ENCODE peak calls at places on chromosomes 16 and 17, in seven cellular contexts. One of them, this sample, is unnamed. For H3K4me1, the result is how much of the 10 kb centered on the place peaks cover.

GRCh38 chr17:79925242-79925957 is 86.2 kb upstream of the CBX4 start:
- DNase-seq in breast epithelium: peak
- DNase-seq in prostate gland: peak
- DNase-seq in tibial nerve: no peak
- DNase-seq in body of pancreas: peak
- DNase-seq in sigmoid colon: no peak
- DNase-seq in stomach: peak
- DNase-seq in this sample: no peak

GRCh38 chr16:83365166-83365565 is 442.6 kb upstream of the HSBP1 start:
- DNase-seq in breast epithelium: no peak
- DNase-seq in prostate gland: no peak
- DNase-seq in tibial nerve: no peak
- DNase-seq in body of pancreas: no peak
- DNase-seq in sigmoid colon: no peak
- DNase-seq in stomach: no peak
- DNase-seq in this sample: no peak

GRCh38 chr16:67923414-67924127 is 8.1 kb downstream of the CTRL start:
- DNase-seq in breast epithelium: peak
- DNase-seq in prostate gland: peak
- DNase-seq in tibial nerve: no peak
- DNase-seq in body of pancreas: peak
- DNase-seq in sigmoid colon: no peak
- DNase-seq in stomach: no peak
- DNase-seq in this sample: no peak

GRCh38 chr17:64226132-64226531 is 36.9 kb downstream of the TEX2 start:
- DNase-seq in breast epithelium: no peak
- DNase-seq in prostate gland: no peak
- DNase-seq in tibial nerve: no peak
- DNase-seq in body of pancreas: no peak
- DNase-seq in sigmoid colon: no peak
- DNase-seq in stomach: no peak
- DNase-seq in this sample: no peak

GRCh38 chr16:48180868-48181480 is 25.2 kb upstream of the ABCC12 start:
- DNase-seq in breast epithelium: no peak
- DNase-seq in prostate gland: no peak
- DNase-seq in tibial nerve: no peak
- DNase-seq in body of pancreas: no peak
- DNase-seq in sigmoid colon: peak
- DNase-seq in stomach: no peak
- DNase-seq in this sample: no peak

GRCh38 chr17:48344241-48344640 is 85.8 kb downstream of the SKAP1 start:
- DNase-seq in breast epithelium: no peak
- DNase-seq in prostate gland: no peak
- DNase-seq in tibial nerve: no peak
- DNase-seq in body of pancreas: no peak
- DNase-seq in sigmoid colon: no peak
- DNase-seq in stomach: no peak
- DNase-seq in this sample: no peak

GRCh38 chr16:3050487-3050886 is 4.1 kb downstream of the MMP25 start:
- DNase-seq in breast epithelium: no peak
- DNase-seq in prostate gland: no peak
- DNase-seq in tibial nerve: no peak
- DNase-seq in body of pancreas: no peak
- DNase-seq in sigmoid colon: no peak
- DNase-seq in stomach: no peak
- DNase-seq in this sample: no peak

GRCh38 chr17:33463887-33464286 is 170.8 kb upstream of the ASIC2 start:
- DNase-seq in breast epithelium: no peak
- DNase-seq in prostate gland: no peak
- DNase-seq in tibial nerve: no peak
- DNase-seq in body of pancreas: no peak
- DNase-seq in sigmoid colon: no peak
- DNase-seq in stomach: no peak
- DNase-seq in this sample: no peak

GRCh38 chr16:1194665-1195392 is 30.2 kb downstream of the TPSG1 start:
- DNase-seq in breast epithelium: no peak
- DNase-seq in prostate gland: no peak
- DNase-seq in tibial nerve: no peak
- DNase-seq in body of pancreas: peak
- DNase-seq in sigmoid colon: no peak
- DNase-seq in stomach: no peak
- DNase-seq in this sample: no peak

GRCh38 chr16:23182675-23183485 is at the start of gene SCNN1G:
- DNase-seq in breast epithelium: no peak
- DNase-seq in prostate gland: no peak
- DNase-seq in tibial nerve: no peak
- DNase-seq in body of pancreas: no peak
- DNase-seq in sigmoid colon: no peak
- DNase-seq in stomach: peak
- DNase-seq in this sample: no peak

GRCh38 chr17:60641810-60642220 is 35.8 kb upstream of the BCAS3 start:
- DNase-seq in breast epithelium: no peak
- DNase-seq in prostate gland: peak
- DNase-seq in tibial nerve: peak
- DNase-seq in body of pancreas: peak
- DNase-seq in sigmoid colon: peak
- DNase-seq in stomach: peak
- DNase-seq in this sample: no peak

GRCh38 chr17:9054611-9055010 is 33.3 kb downstream of the NTN1 start:
- DNase-seq in breast epithelium: no peak
- DNase-seq in prostate gland: no peak
- DNase-seq in tibial nerve: no peak
- DNase-seq in body of pancreas: no peak
- DNase-seq in sigmoid colon: no peak
- DNase-seq in stomach: no peak
- DNase-seq in this sample: no peak

GRCh38 chr16:26605872-26606271 is 460.9 kb upstream of the C16orf82 start:
- DNase-seq in breast epithelium: no peak
- DNase-seq in prostate gland: no peak
- DNase-seq in tibial nerve: no peak
- DNase-seq in body of pancreas: no peak
- DNase-seq in sigmoid colon: no peak
- DNase-seq in stomach: no peak
- DNase-seq in this sample: peak

GRCh38 chr16:74045539-74045938 is 251.1 kb upstream of the PSMD7 start:
- DNase-seq in breast epithelium: no peak
- DNase-seq in prostate gland: no peak
- DNase-seq in tibial nerve: no peak
- DNase-seq in body of pancreas: no peak
- DNase-seq in sigmoid colon: no peak
- DNase-seq in stomach: no peak
- DNase-seq in this sample: no peak

GRCh38 chr16:24988137-24988535 is 27.0 kb downstream of the ARHGAP17 start:
- DNase-seq in breast epithelium: no peak
- DNase-seq in prostate gland: no peak
- DNase-seq in tibial nerve: no peak
- DNase-seq in body of pancreas: no peak
- DNase-seq in sigmoid colon: no peak
- DNase-seq in stomach: no peak
- DNase-seq in this sample: no peak

GRCh38 chr17:48611213-48611612 is 396 bp upstream of the HOXB7 start:
- DNase-seq in breast epithelium: no peak
- DNase-seq in prostate gland: no peak
- DNase-seq in tibial nerve: no peak
- DNase-seq in body of pancreas: no peak
- DNase-seq in sigmoid colon: no peak
- DNase-seq in stomach: no peak
- DNase-seq in this sample: no peak

GRCh38 chr17:31746884-31747495 is 112.1 kb downstream of the COPRS start:
- DNase-seq in breast epithelium: no peak
- DNase-seq in prostate gland: no peak
- DNase-seq in tibial nerve: no peak
- DNase-seq in body of pancreas: no peak
- DNase-seq in sigmoid colon: no peak
- DNase-seq in stomach: no peak
- DNase-seq in this sample: no peak

GRCh38 chr17:65005858-65006257 is 50.7 kb downstream of the GNA13 start:
- DNase-seq in breast epithelium: no peak
- DNase-seq in prostate gland: no peak
- DNase-seq in tibial nerve: no peak
- DNase-seq in body of pancreas: no peak
- DNase-seq in sigmoid colon: no peak
- DNase-seq in stomach: no peak
- DNase-seq in this sample: peak

GRCh38 chr17:2172447-2172938 is 117.6 kb downstream of the HIC1 start:
- DNase-seq in breast epithelium: no peak
- DNase-seq in prostate gland: no peak
- DNase-seq in tibial nerve: no peak
- DNase-seq in body of pancreas: peak
- DNase-seq in sigmoid colon: peak
- DNase-seq in stomach: no peak
- DNase-seq in this sample: no peak

GRCh38 chr16:81553814-81554675 is 109.4 kb downstream of the CMIP start:
- DNase-seq in breast epithelium: no peak
- DNase-seq in prostate gland: no peak
- DNase-seq in tibial nerve: no peak
- DNase-seq in body of pancreas: peak
- DNase-seq in sigmoid colon: no peak
- DNase-seq in stomach: peak
- DNase-seq in this sample: no peak
- H3K4me1 ChIP-seq in breast epithelium: under half
- H3K4me1 ChIP-seq in prostate gland: under half
- H3K4me1 ChIP-seq in tibial nerve: under half
- H3K4me1 ChIP-seq in body of pancreas: half or more
- H3K4me1 ChIP-seq in sigmoid colon: under half
- H3K4me1 ChIP-seq in stomach: half or more
- H3K4me1 ChIP-seq in this sample: under half

DNA sequence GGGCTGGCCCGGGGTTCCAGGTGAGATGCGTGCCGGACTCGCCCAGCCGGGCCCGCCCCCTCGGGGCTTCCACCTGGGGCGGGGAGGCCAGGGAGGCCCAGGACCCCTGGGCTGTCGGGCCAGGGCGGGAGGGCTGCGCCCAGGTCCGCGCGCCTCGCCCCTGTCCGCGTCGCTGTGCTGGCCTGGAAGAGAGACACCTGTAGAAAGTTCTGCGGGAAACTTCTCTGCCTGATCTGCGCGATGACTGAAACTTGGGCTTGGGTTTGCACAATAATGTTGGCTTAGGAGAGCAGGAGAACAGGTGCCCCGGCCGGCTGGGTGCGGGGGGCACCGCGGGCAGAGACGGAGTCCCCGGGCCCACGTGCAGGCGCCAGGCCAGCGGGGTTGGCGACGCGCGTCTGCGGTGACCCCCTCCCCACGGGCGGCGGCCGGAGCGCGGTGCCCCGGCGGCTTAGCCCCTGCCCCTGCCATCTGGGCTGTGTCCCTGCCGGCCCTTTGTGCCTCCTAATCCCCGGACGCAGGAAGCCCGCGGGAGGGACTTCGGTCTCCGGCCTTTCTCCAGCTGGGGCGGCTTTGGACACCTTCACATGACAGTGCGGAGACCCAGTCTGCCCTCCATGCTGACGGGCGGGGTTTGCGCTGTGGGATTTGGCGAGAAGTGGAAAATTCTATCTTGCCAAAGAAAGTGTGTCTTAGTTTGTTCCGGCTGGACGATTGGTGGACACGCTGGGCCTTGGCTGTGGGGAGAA is 483 bp downstream of the LLGL2 start:
- DNase-seq in breast epithelium: no peak
- DNase-seq in prostate gland: no peak
- DNase-seq in tibial nerve: no peak
- DNase-seq in body of pancreas: peak
- DNase-seq in sigmoid colon: no peak
- DNase-seq in stomach: peak
- DNase-seq in this sample: no peak
- H3K4me3 ChIP-seq in breast epithelium: peak
- H3K4me3 ChIP-seq in prostate gland: peak
- H3K4me3 ChIP-seq in tibial nerve: peak
- H3K4me3 ChIP-seq in body of pancreas: peak
- H3K4me3 ChIP-seq in sigmoid colon: peak
- H3K4me3 ChIP-seq in stomach: peak
- H3K4me3 ChIP-seq in this sample: peak

DNA sequence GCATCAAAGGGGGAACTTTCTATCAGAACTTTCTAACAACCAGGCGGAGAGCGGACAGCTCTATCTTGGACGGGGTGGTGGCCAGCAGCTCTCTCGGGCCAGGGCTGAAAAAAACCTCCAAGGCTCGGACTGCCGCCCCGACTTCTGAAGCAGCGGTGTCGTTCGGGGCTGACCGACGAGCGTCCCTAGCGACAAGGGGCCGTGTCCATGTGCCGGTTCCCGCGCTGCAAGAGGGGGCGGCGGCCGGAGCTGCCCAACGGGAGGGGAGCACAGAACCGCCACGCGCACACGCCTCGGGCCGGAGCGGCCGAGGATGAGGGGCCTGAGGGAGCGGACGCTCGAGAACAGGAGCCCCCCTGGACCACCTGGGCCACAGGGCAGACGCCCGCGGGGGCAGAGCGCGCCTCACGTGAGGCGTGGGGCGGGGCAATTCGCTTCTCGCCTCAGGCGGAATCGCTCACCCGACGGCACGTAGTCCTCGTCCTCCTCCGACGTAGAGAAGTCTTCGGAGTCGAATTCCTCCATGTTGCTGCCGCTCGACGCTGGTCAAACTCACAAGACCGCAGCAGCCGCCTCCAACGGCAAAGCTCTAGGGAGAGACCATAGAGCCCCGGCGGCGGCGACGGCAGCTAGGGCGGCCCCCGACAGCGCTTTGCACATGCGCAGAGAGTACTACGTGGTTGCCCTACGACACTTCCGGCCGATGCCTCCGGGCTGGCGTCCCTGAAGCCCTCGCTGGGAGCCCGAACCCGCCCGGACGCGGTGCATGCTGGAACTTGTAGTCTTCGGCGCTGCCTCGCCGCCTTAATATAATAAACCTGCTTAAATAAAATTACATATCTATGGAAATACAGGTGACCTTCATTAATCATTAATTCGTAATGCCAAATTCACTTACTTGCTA is at the start of gene CFDP1:
- DNase-seq in breast epithelium: peak
- DNase-seq in prostate gland: peak
- DNase-seq in tibial nerve: peak
- DNase-seq in body of pancreas: peak
- DNase-seq in sigmoid colon: peak
- DNase-seq in stomach: peak
- DNase-seq in this sample: peak
- TF ChIP-seq POLR2A in breast epithelium: peak
- TF ChIP-seq POLR2A in prostate gland: peak
- TF ChIP-seq POLR2A in tibial nerve: peak
- TF ChIP-seq POLR2A in body of pancreas: peak
- TF ChIP-seq POLR2A in sigmoid colon: peak
- TF ChIP-seq POLR2A in stomach: no peak
- TF ChIP-seq POLR2A in this sample: peak

DNA sequence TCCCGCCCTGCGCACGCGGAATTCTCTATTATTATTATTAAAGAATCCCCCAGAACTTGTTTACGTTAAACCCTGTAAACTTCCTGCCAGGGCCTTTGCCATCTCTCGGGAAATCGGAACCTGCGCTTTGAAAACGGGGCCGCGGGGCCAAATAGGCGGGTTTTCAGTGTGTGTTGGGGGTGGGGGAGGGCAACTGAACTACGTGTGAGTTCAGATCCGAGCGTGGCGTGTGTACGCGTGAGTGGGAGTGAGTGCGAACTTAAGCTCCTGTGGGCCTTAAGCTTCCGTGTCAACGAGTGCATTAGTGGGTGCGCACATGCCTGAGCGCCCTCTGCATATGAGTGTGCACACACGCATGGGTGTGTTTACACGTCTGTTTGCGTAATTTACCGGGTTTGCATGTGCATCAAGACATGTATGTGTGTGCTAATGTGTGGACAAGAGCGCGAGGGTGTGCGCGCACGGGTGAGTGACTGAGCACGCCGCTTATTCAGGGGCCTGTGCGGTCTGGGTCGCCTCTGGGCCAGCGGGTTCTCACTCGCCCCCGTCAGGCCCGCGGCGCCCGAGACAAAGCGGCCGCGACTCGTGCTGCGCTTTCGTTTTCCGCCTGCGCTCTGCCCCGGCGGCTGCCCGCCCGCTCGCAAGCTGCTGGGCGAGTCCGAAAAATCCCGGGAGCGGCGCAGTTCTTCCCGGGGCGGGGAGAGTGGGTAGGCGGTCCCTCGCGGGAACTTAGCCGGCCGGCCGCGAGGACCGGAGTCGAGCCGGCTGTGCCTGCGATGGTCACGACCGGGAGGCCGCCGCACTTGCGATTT is 1.2 kb upstream of the FOXF1 start:
- DNase-seq in breast epithelium: no peak
- DNase-seq in prostate gland: no peak
- DNase-seq in tibial nerve: no peak
- DNase-seq in body of pancreas: peak
- DNase-seq in sigmoid colon: peak
- DNase-seq in stomach: no peak
- DNase-seq in this sample: no peak
- H3K4me1 ChIP-seq in breast epithelium: under half
- H3K4me1 ChIP-seq in prostate gland: under half
- H3K4me1 ChIP-seq in tibial nerve: under half
- H3K4me1 ChIP-seq in body of pancreas: under half
- H3K4me1 ChIP-seq in sigmoid colon: under half
- H3K4me1 ChIP-seq in stomach: under half
- H3K4me1 ChIP-seq in this sample: half or more

This sample was measured in esophagus muscularis mucosa.